ENCODE peak calls at places on chromosomes 16 and 17, in four cellular contexts. D is GM12878, S is HepG2, M is K562. W is an unnamed sample.

GRCh38 chr16:17470871-17471744 is at the start of gene XYLT1:
- DNase-seq in D (no peak), S (no peak), M (no peak), W (no peak)

GRCh38 chr17:50414808-50415207 is 11.2 kb upstream of the ACSF2 start:
- DNase-seq in D (no peak), S (no peak), M (no peak), W (no peak)

GRCh38 chr17:36683387-36683786 is 82.0 kb downstream of the MRM1 start:
- DNase-seq in D (no peak), S (no peak), M (no peak), W (no peak)

GRCh38 chr17:38613981-38614779 is 8.4 kb upstream of the SRCIN1 start:
- DNase-seq in D (no peak), S (peak), M (no peak), W (no peak)

GRCh38 chr16:51937771-51938170 is 609.2 kb downstream of the TOX3 start:
- DNase-seq in D (no peak), S (no peak), M (no peak), W (no peak)

GRCh38 chr17:61904094-61904710 is 23.6 kb downstream of the INTS2 start:
- DNase-seq in D (peak), S (no peak), M (no peak), W (no peak)

GRCh38 chr17:11836508-11836907 is 160.8 kb downstream of the ZNF18 start:
- DNase-seq in D (no peak), S (no peak), M (no peak), W (no peak)

GRCh38 chr17:7956208-7956965 is 24.4 kb downstream of the CNTROB start:
- DNase-seq in D (no peak), S (no peak), M (no peak), W (no peak)

GRCh38 chr17:56808503-56808902 is 25.2 kb downstream of the C17orf67 start:
- DNase-seq in D (no peak), S (no peak), M (no peak), W (no peak)

GRCh38 chr17:82217530-82218204 is 5.0 kb upstream of the CCDC57 start:
- DNase-seq in D (no peak), S (peak), M (peak), W (no peak)

GRCh38 chr17:68057531-68057952 is 22.0 kb downstream of the KPNA2 start:
- DNase-seq in D (no peak), S (no peak), M (peak), W (peak)

GRCh38 chr16:79972053-79972704 is 371.6 kb upstream of the MAF start:
- DNase-seq in D (no peak), S (no peak), M (peak), W (no peak)

GRCh38 chr16:11256657-11257130 is 690 bp upstream of the SOCS1 start:
- DNase-seq in D (no peak), S (no peak), M (peak), W (no peak)

GRCh38 chr16:53504161-53504663 is 1.2 kb upstream of the AKTIP start:
- DNase-seq in D (no peak), S (no peak), M (no peak), W (no peak)

GRCh38 chr17:8164815-8165131 is 2.0 kb upstream of the VAMP2 start:
- DNase-seq in D (no peak), S (no peak), M (no peak), W (no peak)

GRCh38 chr17:6868579-6868978 is 37.0 kb upstream of the TEKT1 start:
- DNase-seq in D (no peak), S (peak), M (no peak), W (no peak)

GRCh38 chr17:71519285-71519684 is 601.5 kb upstream of the SOX9 start:
- DNase-seq in D (no peak), S (no peak), M (no peak), W (no peak)

GRCh38 chr17:60573139-60573975 is 26.6 kb upstream of the PPM1D start:
- DNase-seq in D (no peak), S (peak), M (no peak), W (no peak)

GRCh38 chr17:29592850-29593545 is at the start of gene ANKRD13B:
- DNase-seq in D (no peak), S (no peak), M (peak), W (no peak)
- TF ChIP-seq TARDBP in D (no peak), S (no peak), M (no peak), W (no peak)

GRCh38 chr17:80160536-80160935 is 9.3 kb upstream of the CARD14 start:
- DNase-seq in D (no peak), S (no peak), M (no peak), W (no peak)
- TF ChIP-seq SP1 in D (no peak), S (no peak), M (no peak), W (no peak)

GRCh38 chr16:48901712-48902374 is 291.9 kb upstream of the N4BP1 start:
- DNase-seq in D (no peak), S (no peak), M (no peak), W (no peak)
- TF ChIP-seq TARDBP in D (no peak), S (no peak), M (no peak), W (no peak)

GRCh38 chr17:21295036-21295952 is 10.8 kb downstream of the MAP2K3 start:
- DNase-seq in D (no peak), S (no peak), M (no peak), W (no peak)

GRCh38 chr17:21297597-21297996 is 13.1 kb downstream of the MAP2K3 start:
- DNase-seq in D (no peak), S (no peak), M (peak), W (no peak)

GRCh38 chr17:21297026-21297520 is 12.6 kb downstream of the MAP2K3 start:
- DNase-seq in D (no peak), S (no peak), M (no peak), W (no peak)

GRCh38 chr17:21294321-21295035 is 10.0 kb downstream of the MAP2K3 start:
- DNase-seq in D (no peak), S (no peak), M (no peak), W (no peak)

DNA sequence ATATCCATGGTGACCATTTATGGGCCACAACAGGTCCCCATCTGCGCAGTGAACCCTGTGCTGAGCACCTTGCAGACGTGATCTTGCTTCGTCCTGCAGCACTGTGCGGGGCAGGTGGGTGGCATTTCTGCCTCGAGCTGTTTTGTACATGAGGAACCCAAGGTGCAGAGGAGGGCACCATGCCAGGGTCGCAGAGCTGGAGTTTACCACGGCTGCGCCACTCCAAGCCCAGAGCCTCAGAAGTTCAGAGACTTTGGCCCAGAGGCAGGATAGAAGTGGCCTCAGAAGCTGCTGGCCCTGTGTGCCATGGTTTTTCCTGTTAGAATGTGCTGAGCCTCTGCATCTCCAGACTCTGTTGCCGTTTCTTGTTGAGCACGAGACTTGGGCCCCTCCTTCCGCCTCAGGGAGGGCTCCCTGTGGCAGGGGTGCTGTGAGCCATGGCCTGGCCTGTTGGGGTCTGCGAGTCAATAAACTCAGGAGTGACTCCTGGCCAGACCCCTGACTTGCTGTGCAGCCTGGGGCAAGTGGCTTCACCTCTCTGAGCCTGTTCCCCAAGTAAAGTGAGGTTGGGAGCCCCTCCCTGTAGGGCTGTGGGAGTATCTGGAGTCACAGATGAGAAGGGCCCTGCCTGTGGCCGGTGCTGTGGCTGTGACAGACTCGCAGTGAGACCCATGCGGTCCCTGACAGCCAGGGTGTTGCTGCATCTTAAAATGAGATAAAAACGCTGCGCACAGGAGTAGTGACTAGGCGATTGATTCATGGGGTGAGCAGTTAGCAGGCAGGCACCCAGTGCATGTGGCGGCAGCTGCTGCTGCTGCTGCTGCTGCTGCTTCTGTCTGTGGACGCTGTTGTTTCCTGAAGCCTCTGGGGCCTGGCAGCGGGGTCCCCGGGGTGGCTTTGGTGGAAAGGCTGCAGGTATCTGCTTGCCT is 11.8 kb downstream of the MAP2K3 start:
- DNase-seq in D (no peak), S (no peak), M (peak), W (no peak)
- TF ChIP-seq SP1 in D (no peak), S (no peak), M (no peak), W (no peak)

GRCh38 chr17:3531266-3532101 is 26.1 kb downstream of the TRPV3 start:
- DNase-seq in D (no peak), S (no peak), M (no peak), W (no peak)

GRCh38 chr17:3532106-3532858 is 25.3 kb downstream of the TRPV3 start:
- DNase-seq in D (no peak), S (no peak), M (no peak), W (no peak)

GRCh38 chr17:3528604-3529511 is 28.8 kb downstream of the TRPV3 start:
- DNase-seq in D (no peak), S (no peak), M (no peak), W (no peak)

GRCh38 chr17:3527896-3528603 is 29.6 kb downstream of the TRPV3 start:
- DNase-seq in D (no peak), S (no peak), M (no peak), W (no peak)

GRCh38 chr17:3529817-3530741 is 27.5 kb downstream of the TRPV3 start:
- DNase-seq in D (no peak), S (peak), M (no peak), W (no peak)
- TF ChIP-seq TARDBP in D (no peak), S (peak), M (no peak), W (no peak)

GRCh38 chr17:17376362-17376761 is 73.2 kb downstream of the NT5M start:
- DNase-seq in D (no peak), S (peak), M (no peak), W (no peak)
- TF ChIP-seq SP1 in D (no peak), S (no peak), M (no peak), W (no peak)

GRCh38 chr16:47634126-47634525 is 173.0 kb downstream of the PHKB start:
- DNase-seq in D (no peak), S (peak), M (no peak), W (no peak)
- TF ChIP-seq TARDBP in D (no peak), S (peak), M (no peak), W (no peak)

GRCh38 chr17:45040459-45040858 is 11.0 kb downstream of the DCAKD start:
- DNase-seq in D (no peak), S (no peak), M (no peak), W (no peak)
- TF ChIP-seq SP1 in D (no peak), S (no peak), M (no peak), W (no peak)

GRCh38 chr17:66451188-66452149 is 149.1 kb downstream of the PRKCA start:
- DNase-seq in D (no peak), S (peak), M (peak), W (peak)
- TF ChIP-seq TARDBP in D (no peak), S (peak), M (no peak), W (no peak)

GRCh38 chr17:78345172-78345571 is 14.7 kb downstream of the SOCS3 start:
- DNase-seq in D (no peak), S (no peak), M (no peak), W (no peak)
- TF ChIP-seq SP1 in D (no peak), S (no peak), M (no peak), W (no peak)

W was measured in HEK293T.